ENCODE peak calls at places on chromosomes 1 and 21, in four cellular contexts. W, J, O and Q are unnamed samples.

GRCh38 chr1:42777860-42778259 is 6.9 kb upstream of the TMEM269 start:
- DNase-seq in J (no peak), O (peak), W (peak), Q (no peak)

GRCh38 chr1:75785320-75785963 is 614 bp upstream of the RABGGTB start:
- DNase-seq in W (no peak), O (no peak), J (no peak), Q (no peak)

GRCh38 chr1:143735764-143736461 is 235.9 kb downstream of the FAM72C start:
- DNase-seq in W (no peak), J (no peak), O (peak), Q (peak)

GRCh38 chr21:37149411-37149810 is 76.4 kb downstream of the TTC3 start:
- DNase-seq in J (no peak), W (no peak), O (no peak), Q (peak)

GRCh38 chr1:213511173-213511572 is 460.1 kb downstream of the RPS6KC1 start:
- DNase-seq in J (no peak), W (no peak), O (no peak), Q (no peak)

GRCh38 chr1:77678628-77679610 is 3.5 kb downstream of the ZZZ3 start:
- DNase-seq in O (no peak), J (no peak), W (no peak), Q (no peak)

GRCh38 chr21:45153358-45154318 is 79.3 kb downstream of the ADARB1 start:
- DNase-seq in O (no peak), W (no peak), J (no peak), Q (no peak)

GRCh38 chr21:45497846-45498645 is 44.2 kb downstream of the SLC19A1 start:
- DNase-seq in W (no peak), O (no peak), J (no peak), Q (no peak)

GRCh38 chr1:31219489-31219888 is 20.2 kb downstream of the NKAIN1 start:
- DNase-seq in W (no peak), O (no peak), J (no peak), Q (no peak)

GRCh38 chr1:44637590-44638411 is 36.5 kb downstream of the TMEM53 start:
- DNase-seq in J (no peak), O (no peak), W (no peak), Q (no peak)

GRCh38 chr1:111279144-111279543 is 11.5 kb upstream of the CHIA start:
- DNase-seq in O (no peak), W (no peak), J (no peak), Q (no peak)

GRCh38 chr1:143698016-143698415 is 273.8 kb downstream of the FAM72C start:
- DNase-seq in J (no peak), W (peak), O (peak), Q (no peak)

GRCh38 chr1:31102501-31102950 is 37.0 kb upstream of the PUM1 start:
- DNase-seq in J (no peak), O (no peak), W (no peak), Q (peak)

GRCh38 chr1:234617986-234618725 is 8.2 kb upstream of the IRF2BP2 start:
- DNase-seq in O (no peak), J (no peak), W (no peak), Q (peak)

GRCh38 chr1:106435269-106435668 is 621.2 kb upstream of the PRMT6 start:
- DNase-seq in J (no peak), O (no peak), W (no peak), Q (no peak)

GRCh38 chr1:2228684-2229031 is 539 bp downstream of the SKI start:
- DNase-seq in J (no peak), O (no peak), W (no peak), Q (no peak)

GRCh38 chr1:5906116-5906515 is 86.1 kb downstream of the NPHP4 start:
- DNase-seq in J (no peak), W (no peak), O (no peak), Q (no peak)

GRCh38 chr21:45384656-45385548 is 20.1 kb upstream of the COL18A1 start:
- DNase-seq in O (no peak), J (no peak), W (no peak), Q (no peak)

GRCh38 chr1:63691672-63692425 is 82.0 kb upstream of the ROR1 start:
- DNase-seq in W (peak), O (peak), J (peak), Q (peak)

GRCh38 chr1:6686294-6686693 is 15.3 kb downstream of the DNAJC11 start:
- DNase-seq in W (no peak), J (no peak), O (no peak), Q (no peak)

GRCh38 chr1:232047473-232047872 is 420.9 kb downstream of the DISC1 start:
- DNase-seq in J (no peak), W (peak), O (no peak), Q (no peak)